ENCODE peak calls at places on chromosomes 6 and 20, in four cellular contexts. U is K562, S is HepG2, L is GM12878. M is an unnamed sample.

GRCh38 chr6:88262372-88262771 is 96.2 kb upstream of the CNR1 start:
- DNase-seq in U (no peak), L (no peak), S (no peak), M (no peak)

GRCh38 chr6:106997392-106998257 is 23.1 kb upstream of the CD24 start:
- DNase-seq in S (peak; percentile 74), L (peak; percentile 12), U (peak; percentile 77), M (peak; percentile 76)

GRCh38 chr6:63572733-63573139 is 456 bp downstream of the LOC128125822 start:
- DNase-seq in S (no peak), L (no peak), U (no peak), M (peak; percentile 8)

GRCh38 chr20:21804779-21805178 is 99.3 kb downstream of the PAX1 start:
- DNase-seq in U (no peak), S (no peak), L (no peak), M (no peak)

GRCh38 chr20:61252601-61253263 is 671 bp downstream of the CDH4 start:
- DNase-seq in U (no peak), S (no peak), L (no peak), M (peak; percentile 25)

GRCh38 chr20:23151008-23151703 is 65.0 kb upstream of the CD93 start:
- DNase-seq in U (no peak), S (no peak), L (no peak), M (no peak)

GRCh38 chr6:158184598-158184997 is 16.4 kb downstream of the GTF2H5 start:
- DNase-seq in S (no peak), U (no peak), L (no peak), M (no peak)

GRCh38 chr6:107124934-107125348 is 9.6 kb upstream of the BEND3 start:
- DNase-seq in L (peak; percentile 40), U (no peak), S (no peak), M (no peak)

GRCh38 chr6:36743538-36744441 is 46.2 kb downstream of the RAB44 start:
- DNase-seq in L (no peak), S (no peak), U (no peak), M (no peak)

GRCh38 chr6:130183271-130184222 is 39.2 kb downstream of the SAMD3 start:
- DNase-seq in S (no peak), U (no peak), L (no peak), M (no peak)

GRCh38 chr20:38173237-38174156 is 8.4 kb upstream of the TGM2 start:
- DNase-seq in L (no peak), S (peak; percentile 85), U (peak; percentile 31), M (no peak)

GRCh38 chr20:33770005-33770404 is 38.2 kb downstream of the ZNF341 start:
- DNase-seq in U (no peak), L (no peak), S (no peak), M (no peak)

GRCh38 chr6:12715437-12715836 is 1.1 kb upstream of the PHACTR1 start:
- DNase-seq in S (no peak), L (no peak), U (no peak), M (no peak)

GRCh38 chr6:17494177-17494576 is 100.8 kb downstream of the CAP2 start:
- DNase-seq in S (no peak), U (no peak), L (no peak), M (no peak)

GRCh38 chr20:44785768-44786167 is 24.6 kb downstream of the RIMS4 start:
- DNase-seq in U (no peak), L (no peak), S (no peak), M (no peak)

GRCh38 chr20:44776977-44777376 is 31.3 kb downstream of the KCNK15 start:
- DNase-seq in L (no peak), U (peak; percentile 42), S (peak; percentile 31), M (no peak)

GRCh38 chr20:44781791-44782190 is 28.6 kb downstream of the RIMS4 start:
- DNase-seq in U (no peak), S (no peak), L (no peak), M (no peak)

GRCh38 chr20:44784688-44785087 is 25.7 kb downstream of the RIMS4 start:
- DNase-seq in U (no peak), S (no peak), L (no peak), M (no peak)

DNA sequence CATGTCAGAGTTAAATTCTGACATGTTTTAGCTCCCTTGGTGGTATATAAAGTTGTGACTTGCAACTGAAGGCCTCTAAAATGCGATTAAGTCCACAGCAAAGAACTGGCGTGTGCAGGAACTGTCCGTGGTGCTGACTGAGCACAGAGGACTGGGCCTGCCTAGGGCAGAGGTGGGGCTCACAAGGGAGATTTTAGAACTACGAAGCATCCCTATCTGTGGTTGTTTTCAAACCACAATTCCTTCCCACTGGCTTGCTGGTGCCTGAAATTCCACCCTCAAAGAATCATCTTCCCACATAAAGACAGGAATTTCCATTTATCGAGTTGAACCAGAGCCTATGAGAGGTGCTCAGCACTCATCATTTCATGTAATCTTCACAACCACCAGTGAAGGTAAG is 30.1 kb downstream of the RIMS4 start:
- DNase-seq in U (peak; percentile 64), L (no peak), S (peak; percentile 55), M (peak; percentile 60)
- TF ChIP-seq FOXK2 in U (no peak), L (no peak), S (no peak), M (no peak)

DNA sequence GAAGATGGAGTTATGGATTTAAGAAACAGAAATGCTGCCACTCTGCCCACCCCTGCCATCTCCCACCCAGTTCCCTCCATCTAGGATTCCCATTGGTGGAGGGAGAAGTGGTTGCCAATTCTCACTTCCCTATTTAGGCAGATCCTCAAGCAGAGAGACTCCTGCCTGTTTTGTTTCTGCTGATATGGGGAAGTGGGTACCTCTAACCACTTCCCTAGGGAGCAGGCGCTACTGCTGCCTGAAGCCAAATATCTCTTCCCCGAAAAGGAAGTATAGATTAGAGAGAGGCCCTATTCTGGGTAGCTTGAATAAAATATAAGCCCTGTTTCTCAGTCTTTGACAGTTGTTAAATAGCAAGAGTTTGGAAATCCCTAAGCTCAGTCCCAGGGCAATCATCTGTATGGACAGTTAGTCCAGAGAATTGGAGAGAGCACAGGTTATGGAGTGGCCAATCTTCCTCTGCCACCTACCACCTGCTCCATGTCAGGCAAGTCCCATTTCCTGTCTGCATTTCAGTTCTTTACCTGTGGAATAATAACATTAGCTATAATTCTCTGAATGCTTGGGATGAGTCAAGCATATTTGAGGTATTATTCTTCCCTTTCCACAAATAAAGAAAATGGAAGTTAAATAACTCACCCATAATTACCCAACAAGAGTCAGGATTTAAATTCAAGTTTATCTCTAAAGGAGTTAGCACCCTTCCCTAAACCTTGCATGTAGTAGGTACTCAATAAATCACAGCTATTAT is 2.6 kb upstream of the ADGB start:
- DNase-seq in S (no peak), U (no peak), L (no peak), M (no peak)
- TF ChIP-seq FOXK2 in S (no peak), U (no peak), L (no peak), M (no peak)

DNA sequence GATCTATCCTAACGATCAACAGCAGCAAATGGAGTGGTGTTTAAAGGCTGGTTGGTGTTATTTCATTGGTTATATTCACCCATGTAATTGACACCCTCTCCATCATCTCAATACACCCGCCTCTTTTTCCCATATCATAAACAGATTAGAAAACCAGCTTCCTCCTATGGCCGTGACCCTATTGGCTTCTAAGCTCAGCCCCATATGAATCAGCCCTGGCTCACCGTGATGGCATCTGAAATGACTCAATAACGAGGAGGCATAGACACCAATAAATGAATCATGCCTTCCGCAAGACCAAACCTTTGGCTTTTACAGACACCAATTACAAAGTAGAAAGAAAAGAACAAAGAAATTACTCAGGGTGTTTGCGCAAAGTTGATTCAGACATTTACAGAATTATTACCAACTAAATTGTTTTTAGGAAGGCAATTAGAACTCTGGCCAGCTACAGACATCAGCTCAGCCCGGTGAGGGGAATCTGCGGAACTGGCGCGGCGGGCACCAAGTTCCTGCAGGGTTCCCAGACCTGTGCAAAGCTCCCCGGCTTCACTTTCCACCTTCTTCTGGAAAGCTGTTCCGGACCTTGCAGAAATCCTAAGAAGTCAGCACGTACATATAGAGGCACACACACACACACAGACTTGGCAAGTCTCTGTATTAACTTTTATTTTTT is 11.5 kb downstream of the PMEPA1 start:
- DNase-seq in U (no peak), L (no peak), S (peak; percentile 31), M (no peak)
- TF ChIP-seq FOXK2 in U (no peak), L (no peak), S (no peak), M (no peak)

DNA sequence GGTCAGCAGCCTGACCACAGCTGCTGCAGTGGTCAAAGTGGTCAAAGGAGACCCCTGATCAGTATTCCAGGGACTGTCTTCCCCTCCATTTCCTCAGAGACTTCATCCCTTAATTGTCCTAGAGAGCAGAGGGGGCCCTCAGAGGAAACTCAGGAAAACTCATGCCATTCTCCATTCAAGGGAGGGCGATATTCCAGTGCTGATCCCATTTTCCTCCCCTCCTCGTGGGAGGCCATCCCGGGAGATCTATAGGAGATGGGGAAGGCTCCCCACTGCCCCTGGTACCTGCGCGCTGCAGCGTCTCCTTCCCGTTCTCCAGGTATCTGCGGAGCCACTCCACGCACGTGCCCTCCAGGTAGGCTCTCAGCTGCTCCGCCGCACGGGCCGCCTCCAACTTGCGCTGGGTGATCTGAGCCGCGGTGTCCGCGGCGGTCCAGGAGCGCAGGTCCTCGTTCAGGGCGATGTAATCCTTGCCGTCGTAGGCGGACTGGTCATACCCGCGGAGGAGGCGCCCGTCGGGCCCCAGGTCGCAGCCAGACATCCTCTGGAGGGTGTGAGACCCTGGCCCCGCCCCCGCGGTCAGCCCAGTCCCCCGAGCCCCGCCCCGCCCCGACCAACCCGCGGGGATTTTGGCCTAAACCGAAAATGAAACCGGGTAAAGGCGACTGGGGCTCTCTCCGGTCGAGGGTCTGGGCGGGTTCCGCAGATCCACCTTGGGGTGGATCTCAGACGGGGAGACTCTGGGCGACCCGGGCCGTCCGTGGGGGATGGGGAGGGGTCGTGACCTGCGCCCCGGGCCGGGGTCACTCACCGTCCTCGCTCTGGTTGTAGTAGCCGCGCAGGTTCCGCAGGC is 878 bp downstream of the HLA-C start:
- DNase-seq in S (no peak), L (no peak), U (no peak), M (peak; percentile 30)
- TF ChIP-seq FOXK2 in S (no peak), L (no peak), U (no peak), M (no peak)

GRCh38 chr6:142940487-142940886 is 4.5 kb downstream of the HIVEP2 start:
- DNase-seq in L (no peak), U (peak; percentile 17), S (no peak), M (no peak)

GRCh38 chr6:142942805-142943227 is 2.2 kb downstream of the HIVEP2 start:
- DNase-seq in L (no peak), U (peak; percentile 20), S (peak; percentile 64), M (peak; percentile 19)

GRCh38 chr6:142943746-142944125 is 1.2 kb downstream of the HIVEP2 start:
- DNase-seq in S (peak; percentile 38), L (no peak), U (no peak), M (no peak)

GRCh38 chr6:142941018-142941417 is 4.0 kb downstream of the HIVEP2 start:
- DNase-seq in L (no peak), U (no peak), S (no peak), M (no peak)

GRCh38 chr6:142942238-142942637 is 2.7 kb downstream of the HIVEP2 start:
- DNase-seq in L (no peak), U (no peak), S (no peak), M (no peak)
- TF ChIP-seq FOXK2 in L (no peak), U (no peak), S (no peak), M (no peak)

DNA sequence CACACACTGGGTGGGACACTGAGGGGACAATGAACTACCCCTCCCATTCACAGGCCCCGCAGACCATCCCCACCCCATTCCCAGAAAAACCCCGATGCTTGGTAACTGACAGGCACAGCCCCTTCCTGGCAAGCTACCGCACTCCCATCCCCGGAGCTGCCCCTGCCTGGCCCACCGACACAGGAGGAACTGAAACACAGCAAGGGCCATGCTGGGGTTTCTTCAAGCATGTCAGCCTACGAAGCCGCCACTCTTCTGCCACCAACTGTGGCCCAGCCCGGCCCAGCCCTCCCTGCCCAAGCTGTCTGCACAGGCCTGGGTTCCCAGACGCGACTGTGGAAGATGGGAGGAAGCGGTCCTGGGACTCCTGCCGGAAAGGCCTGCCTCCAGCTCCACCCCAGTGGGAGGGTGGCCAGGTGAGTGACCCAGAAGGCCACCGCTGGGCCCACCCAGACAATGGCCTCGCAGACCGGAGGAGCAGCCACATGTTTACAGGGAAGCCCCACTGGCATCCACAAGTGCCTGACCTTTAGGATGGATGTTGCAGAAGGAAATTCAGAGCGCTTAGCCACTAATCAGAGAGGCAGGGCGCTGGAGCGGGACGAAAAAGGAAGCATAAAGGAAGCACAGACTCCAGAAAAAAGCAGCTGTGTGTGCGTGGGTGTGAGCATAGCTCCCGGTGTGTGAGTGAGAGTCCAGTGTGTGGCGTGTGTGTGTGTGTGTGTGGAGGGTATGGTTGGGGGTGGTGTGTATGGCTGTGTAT is 91.5 kb downstream of the PRND start:
- DNase-seq in S (no peak), L (peak; percentile 43), U (no peak), M (no peak)
- TF ChIP-seq FOXK2 in S (no peak), L (peak; percentile 15), U (no peak), M (no peak)